ENCODE peak calls at places on chromosome 1, in seven cellular contexts. I is PC-9, V is suprapubic skin, B is breast epithelium, C is adipocyte, F is heart right ventricle, M is astrocyte of the spinal cord. Y is an unnamed sample.

GRCh38 chr1:53826367-53826766 is 11.7 kb downstream of the NDC1 start:
- DNase-seq in I (no peak), M (peak), B (no peak), F (no peak), V (no peak), C (peak), Y (peak)

GRCh38 chr1:160375788-160376524 is 9.1 kb downstream of the NHLH1 start:
- DNase-seq in B (no peak), F (no peak), V (no peak), M (no peak), C (no peak), I (peak), Y (peak)

GRCh38 chr1:235908742-235909520 is 42.2 kb upstream of the LYST start:
- DNase-seq in C (peak), I (peak), F (no peak), M (peak), V (no peak), B (no peak), Y (peak)

GRCh38 chr1:40252601-40253000 is 4.9 kb downstream of the TMCO2 start:
- DNase-seq in C (no peak), V (no peak), I (no peak), F (no peak), M (no peak), B (no peak), Y (peak)

GRCh38 chr1:20446796-20447195 is 39.2 kb downstream of the CAMK2N1 start:
- DNase-seq in I (no peak), B (peak), V (peak), M (no peak), C (no peak), F (no peak), Y (peak)

GRCh38 chr1:97999320-97999719 is 78.5 kb upstream of the DPYD start:
- DNase-seq in C (peak), I (no peak), V (no peak), B (no peak), F (no peak), M (peak), Y (peak)

GRCh38 chr1:185257947-185258203 is 59.2 kb downstream of the IVNS1ABP start:
- DNase-seq in B (no peak), C (peak), V (no peak), F (no peak), I (no peak), M (peak), Y (peak)

GRCh38 chr1:245475116-245475515 is 320.3 kb downstream of the KIF26B start:
- DNase-seq in I (no peak), C (peak), B (no peak), F (no peak), V (no peak), M (peak), Y (peak)

GRCh38 chr1:115227683-115228082 is 110.4 kb downstream of the NGF start:
- DNase-seq in C (peak), M (peak), I (no peak), F (no peak), B (no peak), V (no peak), Y (peak)

GRCh38 chr1:200699871-200700270 is 30.2 kb upstream of the DDX59 start:
- DNase-seq in M (peak), B (no peak), F (no peak), I (no peak), V (no peak), C (no peak), Y (peak)

GRCh38 chr1:911875-912739 is 11.6 kb upstream of the SAMD11 start:
- DNase-seq in I (no peak), M (no peak), B (no peak), C (no peak), V (peak), F (no peak), Y (no peak)

GRCh38 chr1:907611-908451 is 15.9 kb upstream of the SAMD11 start:
- DNase-seq in C (no peak), F (no peak), B (peak), V (peak), M (no peak), I (no peak), Y (no peak)

GRCh38 chr1:910311-910880 is 13.3 kb upstream of the SAMD11 start:
- DNase-seq in B (peak), I (no peak), V (peak), F (no peak), C (no peak), M (no peak), Y (no peak)

GRCh38 chr1:910881-911721 is 12.6 kb upstream of the SAMD11 start:
- DNase-seq in F (no peak), M (no peak), C (no peak), I (peak), V (peak), B (peak), Y (no peak)

GRCh38 chr1:909861-910310 is 13.8 kb upstream of the SAMD11 start:
- DNase-seq in M (no peak), F (no peak), I (no peak), V (peak), C (peak), B (peak), Y (no peak)
- H3K4me3 ChIP-seq in M (no peak), F (no peak), I (no peak), V (no peak), C (no peak), B (no peak), Y (no peak)

DNA sequence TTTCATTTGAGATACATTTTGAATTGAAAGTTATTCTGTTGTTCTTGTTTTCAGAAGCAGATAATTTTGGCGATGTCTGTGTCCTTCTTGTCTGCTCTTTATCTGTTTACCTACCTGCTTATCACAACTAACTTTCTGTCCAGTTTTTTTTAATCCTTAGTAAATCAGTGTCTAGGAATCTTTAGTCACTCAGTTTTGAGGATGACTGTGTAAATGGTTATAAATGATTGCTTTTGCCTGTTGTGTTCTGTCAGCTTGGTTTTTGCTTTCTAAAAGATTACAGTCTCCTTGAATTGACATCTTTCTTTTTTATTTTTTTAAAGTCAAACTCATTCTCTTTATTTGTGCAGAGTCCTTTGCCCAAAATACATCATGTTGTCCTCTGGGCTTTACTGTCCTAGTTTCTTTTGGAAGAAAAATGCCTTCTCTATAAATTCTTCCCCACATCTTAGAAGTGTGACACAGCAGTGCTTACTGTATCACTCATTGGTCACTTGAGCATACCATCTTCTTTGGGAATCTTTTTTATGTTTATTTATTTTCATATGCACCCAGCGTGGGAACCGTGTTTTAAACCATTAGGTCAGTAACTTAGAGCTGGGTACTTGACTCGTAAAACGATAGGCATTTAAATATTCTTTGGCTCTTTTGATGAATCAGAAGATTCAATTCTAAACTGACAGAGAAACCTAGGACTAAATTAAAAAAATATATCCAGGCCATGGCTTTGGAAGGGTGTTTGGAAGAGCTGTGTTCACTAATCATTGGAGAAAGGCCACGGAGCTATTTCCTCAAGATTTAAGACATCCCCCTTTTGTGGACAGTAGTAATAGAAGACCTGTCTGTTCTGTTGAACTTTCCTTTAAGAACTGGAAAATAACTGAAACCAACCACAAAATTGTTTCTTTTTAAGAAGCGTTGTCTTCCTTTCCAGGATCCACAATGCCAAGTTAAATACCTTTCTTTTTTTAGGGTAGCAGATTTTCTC is 20.9 kb downstream of the LAMC1 start:
- DNase-seq in F (no peak), M (peak), B (no peak), C (peak), I (no peak), V (no peak), Y (peak)
- H3K4me3 ChIP-seq in F (no peak), M (no peak), B (no peak), C (peak), I (no peak), V (no peak), Y (no peak)

GRCh38 chr1:24237750-24238149 is 50.7 kb upstream of the IFNLR1 start:
- DNase-seq in M (no peak), I (no peak), V (no peak), C (no peak), F (no peak), B (no peak), Y (no peak)

GRCh38 chr1:24231701-24232100 is 44.6 kb upstream of the IFNLR1 start:
- DNase-seq in I (no peak), F (no peak), B (no peak), M (no peak), C (no peak), V (no peak), Y (no peak)

GRCh38 chr1:24237046-24237371 is 49.9 kb upstream of the IFNLR1 start:
- DNase-seq in I (no peak), M (no peak), C (no peak), F (no peak), B (no peak), V (no peak), Y (no peak)

GRCh38 chr1:24233684-24234600 is 46.9 kb upstream of the IFNLR1 start:
- DNase-seq in M (peak), I (no peak), V (no peak), C (peak), B (no peak), F (no peak), Y (no peak)

DNA sequence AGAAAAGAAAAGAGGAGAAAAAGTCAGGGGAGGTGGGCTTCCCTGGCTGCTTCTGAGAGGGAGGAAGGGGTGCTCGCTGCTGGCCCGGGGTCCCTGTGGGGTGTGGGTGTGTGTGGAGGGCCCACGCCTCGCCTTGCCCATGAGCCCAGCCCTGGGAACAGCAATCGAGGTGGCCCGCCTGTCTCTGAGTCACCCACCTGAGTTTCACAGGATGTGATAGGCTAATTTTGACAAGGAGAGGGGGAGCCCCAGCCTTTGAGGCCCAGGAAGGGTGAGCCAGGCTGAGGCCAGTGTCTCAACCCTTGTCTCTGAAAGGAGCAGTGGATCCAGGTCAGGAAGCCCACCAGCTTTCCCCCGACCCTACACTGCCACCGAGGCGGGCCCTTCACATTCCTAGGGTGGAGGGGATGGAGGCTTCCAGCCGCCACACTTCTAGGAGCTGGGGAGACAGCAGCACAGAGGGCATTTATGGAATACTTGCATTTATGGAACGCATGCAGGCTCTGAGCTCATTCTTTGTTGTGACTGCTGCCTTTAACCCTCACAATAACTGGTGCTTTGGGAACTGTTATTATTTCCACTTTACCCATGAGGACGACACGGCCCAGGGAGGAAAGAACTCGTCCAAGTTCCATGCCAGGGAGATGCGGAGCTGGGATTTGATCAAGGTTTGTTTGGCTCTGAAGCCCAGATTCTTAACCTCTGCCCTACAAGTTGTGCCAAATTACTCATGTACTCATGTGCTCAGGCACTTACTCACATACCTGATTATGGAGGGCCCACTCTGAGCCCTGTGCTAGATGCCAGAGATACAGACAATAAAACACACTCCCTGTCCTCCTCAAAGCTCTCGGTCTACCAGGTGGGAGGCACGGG is 49.3 kb upstream of the IFNLR1 start:
- DNase-seq in F (no peak), C (peak), I (peak), M (peak), V (no peak), B (no peak), Y (peak)
- H3K4me3 ChIP-seq in F (no peak), C (no peak), I (no peak), M (no peak), V (no peak), B (no peak), Y (no peak)

GRCh38 chr1:34928865-34929496 is 469 bp downstream of the DLGAP3 start:
- DNase-seq in C (peak), I (no peak), F (no peak), B (no peak), M (no peak), V (no peak), Y (no peak)

GRCh38 chr1:34929853-34930701 is 627 bp upstream of the DLGAP3 start:
- DNase-seq in F (no peak), I (no peak), C (no peak), M (no peak), B (no peak), V (no peak), Y (no peak)

GRCh38 chr1:34928066-34928864 is 1.2 kb downstream of the DLGAP3 start:
- DNase-seq in C (no peak), I (no peak), F (no peak), V (no peak), B (no peak), M (no peak), Y (no peak)

GRCh38 chr1:34930702-34931071 is 1.2 kb upstream of the DLGAP3 start:
- DNase-seq in F (no peak), V (no peak), M (no peak), I (no peak), C (no peak), B (no peak), Y (no peak)

DNA sequence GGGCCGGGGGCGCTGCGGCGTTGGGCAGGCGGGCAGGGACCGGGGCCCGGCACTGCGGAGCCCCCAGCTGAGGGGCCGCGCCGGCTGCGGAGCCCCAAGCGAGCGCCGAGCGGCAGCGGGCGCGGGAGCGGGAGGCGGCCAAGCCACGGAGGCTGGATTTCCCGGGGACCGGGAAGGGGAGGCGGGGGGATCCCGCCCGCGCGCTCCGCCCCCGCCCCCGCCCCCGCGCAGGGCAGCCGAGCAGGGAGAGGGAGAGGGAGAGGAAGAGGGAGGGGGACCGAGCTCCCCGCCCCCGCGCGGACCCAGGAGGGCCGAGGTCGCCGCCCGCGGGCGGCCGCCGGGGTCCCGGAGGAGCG is at the start of gene DLGAP3:
- DNase-seq in V (no peak), B (no peak), I (no peak), M (no peak), C (peak), F (no peak), Y (no peak)
- H3K4me3 ChIP-seq in V (peak), B (peak), I (no peak), M (no peak), C (peak), F (peak), Y (no peak)

GRCh38 chr1:183550915-183551314 is 39.3 kb downstream of the NCF2 start:
- DNase-seq in F (no peak), M (no peak), B (no peak), C (no peak), I (no peak), V (no peak), Y (no peak)
- H3K4me3 ChIP-seq in F (no peak), M (no peak), B (no peak), C (no peak), I (no peak), V (no peak), Y (no peak)

GRCh38 chr1:85465791-85466134 is 804 bp upstream of the DDAH1 start:
- DNase-seq in V (no peak), F (no peak), C (peak), I (no peak), M (no peak), B (no peak), Y (peak)
- H3K4me3 ChIP-seq in V (peak), F (peak), C (peak), I (peak), M (peak), B (peak), Y (peak)